ENCODE peak calls at places on chromosomes 6 and 20, in seven cellular contexts. One of them, this sample, is unnamed.

GRCh38 chr20:10654630-10655029 is 19.2 kb downstream of the JAG1 start:
- DNase-seq in A673: no peak
- DNase-seq in CD4-positive, alpha-beta memory T cell: no peak
- DNase-seq in ascending aorta: no peak
- DNase-seq in heart right ventricle: no peak
- DNase-seq in IMR-90: no peak
- DNase-seq in HAP-1: no peak
- DNase-seq in this sample: no peak

GRCh38 chr6:134176283-134176975 is 124.0 kb upstream of the SLC2A12 start:
- DNase-seq in A673: peak; percentile 39
- DNase-seq in CD4-positive, alpha-beta memory T cell: no peak
- DNase-seq in ascending aorta: peak; percentile 86
- DNase-seq in heart right ventricle: peak; percentile 66
- DNase-seq in IMR-90: peak; percentile 37
- DNase-seq in HAP-1: no peak
- DNase-seq in this sample: no peak

GRCh38 chr6:35142578-35142977 is 1.4 kb upstream of the TCP11 start:
- DNase-seq in A673: peak; percentile 19
- DNase-seq in CD4-positive, alpha-beta memory T cell: no peak
- DNase-seq in ascending aorta: no peak
- DNase-seq in heart right ventricle: no peak
- DNase-seq in IMR-90: peak; percentile 43
- DNase-seq in HAP-1: no peak
- DNase-seq in this sample: no peak

GRCh38 chr6:44284119-44284518 is 13.9 kb downstream of the TMEM151B start:
- DNase-seq in A673: no peak
- DNase-seq in CD4-positive, alpha-beta memory T cell: no peak
- DNase-seq in ascending aorta: no peak
- DNase-seq in heart right ventricle: no peak
- DNase-seq in IMR-90: no peak
- DNase-seq in HAP-1: no peak
- DNase-seq in this sample: no peak

GRCh38 chr6:32114853-32115252 is 5.7 kb upstream of the TNXB start:
- DNase-seq in A673: no peak
- DNase-seq in CD4-positive, alpha-beta memory T cell: no peak
- DNase-seq in ascending aorta: no peak
- DNase-seq in heart right ventricle: no peak
- DNase-seq in IMR-90: peak; percentile 73
- DNase-seq in HAP-1: no peak
- DNase-seq in this sample: no peak

GRCh38 chr6:317068-317451 is 24.8 kb downstream of the DUSP22 start:
- DNase-seq in A673: no peak
- DNase-seq in CD4-positive, alpha-beta memory T cell: no peak
- DNase-seq in ascending aorta: no peak
- DNase-seq in heart right ventricle: no peak
- DNase-seq in IMR-90: no peak
- DNase-seq in HAP-1: no peak
- DNase-seq in this sample: no peak

GRCh38 chr20:20205862-20206236 is 153.5 kb downstream of the CFAP61 start:
- DNase-seq in A673: no peak
- DNase-seq in CD4-positive, alpha-beta memory T cell: no peak
- DNase-seq in ascending aorta: no peak
- DNase-seq in heart right ventricle: no peak
- DNase-seq in IMR-90: no peak
- DNase-seq in HAP-1: no peak
- DNase-seq in this sample: no peak

GRCh38 chr6:16064687-16065086 is 64.2 kb upstream of the MYLIP start:
- DNase-seq in A673: no peak
- DNase-seq in CD4-positive, alpha-beta memory T cell: no peak
- DNase-seq in ascending aorta: no peak
- DNase-seq in heart right ventricle: no peak
- DNase-seq in IMR-90: no peak
- DNase-seq in HAP-1: peak; percentile 19
- DNase-seq in this sample: no peak

GRCh38 chr6:164640946-164641345 is 668.5 kb downstream of the C6orf118 start:
- DNase-seq in A673: peak; percentile 2
- DNase-seq in CD4-positive, alpha-beta memory T cell: no peak
- DNase-seq in ascending aorta: no peak
- DNase-seq in heart right ventricle: no peak
- DNase-seq in IMR-90: no peak
- DNase-seq in HAP-1: no peak
- DNase-seq in this sample: no peak

GRCh38 chr6:10397756-10398438 is 17.0 kb downstream of the TFAP2A start:
- DNase-seq in A673: no peak
- DNase-seq in CD4-positive, alpha-beta memory T cell: no peak
- DNase-seq in ascending aorta: no peak
- DNase-seq in heart right ventricle: no peak
- DNase-seq in IMR-90: no peak
- DNase-seq in HAP-1: no peak
- DNase-seq in this sample: no peak

GRCh38 chr20:45044084-45044573 is 56.8 kb downstream of the KCNS1 start:
- DNase-seq in A673: peak; percentile 87
- DNase-seq in CD4-positive, alpha-beta memory T cell: peak; percentile 65
- DNase-seq in ascending aorta: no peak
- DNase-seq in heart right ventricle: no peak
- DNase-seq in IMR-90: peak; percentile 86
- DNase-seq in HAP-1: peak; percentile 56
- DNase-seq in this sample: no peak

GRCh38 chr6:836276-836853 is 143.4 kb upstream of the EXOC2 start:
- DNase-seq in A673: no peak
- DNase-seq in CD4-positive, alpha-beta memory T cell: no peak
- DNase-seq in ascending aorta: no peak
- DNase-seq in heart right ventricle: no peak
- DNase-seq in IMR-90: no peak
- DNase-seq in HAP-1: no peak
- DNase-seq in this sample: no peak

GRCh38 chr20:46994341-46994740 is 99.7 kb downstream of the EYA2 start:
- DNase-seq in A673: no peak
- DNase-seq in CD4-positive, alpha-beta memory T cell: peak; percentile 12
- DNase-seq in ascending aorta: no peak
- DNase-seq in heart right ventricle: no peak
- DNase-seq in IMR-90: no peak
- DNase-seq in HAP-1: no peak
- DNase-seq in this sample: no peak

GRCh38 chr6:44735631-44735963 is 348.1 kb downstream of the CDC5L start:
- DNase-seq in A673: no peak
- DNase-seq in CD4-positive, alpha-beta memory T cell: no peak
- DNase-seq in ascending aorta: no peak
- DNase-seq in heart right ventricle: no peak
- DNase-seq in IMR-90: peak; percentile 42
- DNase-seq in HAP-1: no peak
- DNase-seq in this sample: no peak

GRCh38 chr20:35277531-35278395 is at the start of gene MMP24OS:
- DNase-seq in A673: peak; percentile 94
- DNase-seq in CD4-positive, alpha-beta memory T cell: peak; percentile 90
- DNase-seq in ascending aorta: peak; percentile 94
- DNase-seq in heart right ventricle: peak; percentile 93
- DNase-seq in IMR-90: peak; percentile 82
- DNase-seq in HAP-1: peak; percentile 90
- DNase-seq in this sample: peak; percentile 86

GRCh38 chr20:21505161-21505809 is 8.6 kb downstream of the NKX2-2 start:
- DNase-seq in A673: peak; percentile 77
- DNase-seq in CD4-positive, alpha-beta memory T cell: peak; percentile 77
- DNase-seq in ascending aorta: no peak
- DNase-seq in heart right ventricle: peak; percentile 66
- DNase-seq in IMR-90: peak; percentile 22
- DNase-seq in HAP-1: peak; percentile 93
- DNase-seq in this sample: peak; percentile 68
- H3K9me3 ChIP-seq in A673: no peaks in the 10 kb centered on the region
- H3K9me3 ChIP-seq in CD4-positive, alpha-beta memory T cell: no peaks in the 10 kb centered on the region
- H3K9me3 ChIP-seq in ascending aorta: no peaks in the 10 kb centered on the region
- H3K9me3 ChIP-seq in heart right ventricle: no peaks in the 10 kb centered on the region
- H3K9me3 ChIP-seq in IMR-90: no peaks in the 10 kb centered on the region
- H3K9me3 ChIP-seq in HAP-1: no peaks in the 10 kb centered on the region
- H3K9me3 ChIP-seq in this sample: no peaks in the 10 kb centered on the region

GRCh38 chr6:137165375-137166246 is 7.8 kb downstream of the IL22RA2 start:
- DNase-seq in A673: peak; percentile 23
- DNase-seq in CD4-positive, alpha-beta memory T cell: peak; percentile 41
- DNase-seq in ascending aorta: no peak
- DNase-seq in heart right ventricle: peak; percentile 40
- DNase-seq in IMR-90: no peak
- DNase-seq in HAP-1: peak; percentile 48
- DNase-seq in this sample: no peak
- H3K9me3 ChIP-seq in A673: no peaks in the 10 kb centered on the region
- H3K9me3 ChIP-seq in CD4-positive, alpha-beta memory T cell: no peaks in the 10 kb centered on the region
- H3K9me3 ChIP-seq in ascending aorta: no peaks in the 10 kb centered on the region
- H3K9me3 ChIP-seq in heart right ventricle: no peaks in the 10 kb centered on the region
- H3K9me3 ChIP-seq in IMR-90: peaks cover 6% of the 10 kb centered on the region
- H3K9me3 ChIP-seq in HAP-1: no peaks in the 10 kb centered on the region
- H3K9me3 ChIP-seq in this sample: no peaks in the 10 kb centered on the region

GRCh38 chr20:15379897-15380296 is 1042.5 kb upstream of the FLRT3 start:
- DNase-seq in A673: no peak
- DNase-seq in CD4-positive, alpha-beta memory T cell: no peak
- DNase-seq in ascending aorta: no peak
- DNase-seq in heart right ventricle: no peak
- DNase-seq in IMR-90: no peak
- DNase-seq in HAP-1: no peak
- DNase-seq in this sample: no peak
- H3K9me3 ChIP-seq in A673: no peaks in the 10 kb centered on the region
- H3K9me3 ChIP-seq in CD4-positive, alpha-beta memory T cell: no peaks in the 10 kb centered on the region
- H3K9me3 ChIP-seq in ascending aorta: no peaks in the 10 kb centered on the region
- H3K9me3 ChIP-seq in heart right ventricle: no peaks in the 10 kb centered on the region
- H3K9me3 ChIP-seq in IMR-90: no peaks in the 10 kb centered on the region
- H3K9me3 ChIP-seq in HAP-1: no peaks in the 10 kb centered on the region
- H3K9me3 ChIP-seq in this sample: no peaks in the 10 kb centered on the region

DNA sequence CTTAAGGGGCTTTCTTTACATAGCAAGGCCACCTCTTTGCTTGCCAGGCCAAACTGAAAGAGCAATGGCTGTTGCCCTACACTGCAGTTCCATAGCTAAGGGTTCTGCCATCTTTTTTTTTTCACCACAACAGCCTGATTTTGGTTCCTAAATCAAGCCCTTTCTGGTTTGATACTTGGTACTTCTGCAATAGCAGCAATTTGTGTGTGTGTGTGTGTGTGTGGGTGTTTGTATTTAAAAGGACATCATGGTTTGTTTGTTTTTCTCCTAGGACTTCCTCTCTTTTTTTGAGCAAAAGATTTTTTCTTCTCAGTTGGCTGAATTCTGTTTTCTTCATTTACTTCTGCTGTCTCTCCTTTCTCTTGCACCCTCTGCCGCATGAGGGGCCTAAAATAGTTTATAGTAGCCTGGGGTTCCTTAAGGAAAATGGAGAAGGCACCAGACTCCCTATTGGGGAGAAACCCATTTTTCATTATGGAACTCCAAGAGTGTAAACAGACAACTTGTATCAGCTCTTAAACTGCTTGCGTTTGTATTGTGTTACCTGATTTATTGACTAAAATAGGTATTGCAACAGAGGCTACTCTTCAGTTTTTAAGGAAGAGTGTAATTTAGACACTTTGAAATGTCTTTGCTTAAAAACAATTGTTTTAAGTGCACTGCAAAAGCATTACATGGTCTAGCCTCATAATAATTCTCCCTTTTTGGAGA is 12.3 kb upstream of the GCLC start:
- DNase-seq in A673: no peak
- DNase-seq in CD4-positive, alpha-beta memory T cell: no peak
- DNase-seq in ascending aorta: no peak
- DNase-seq in heart right ventricle: no peak
- DNase-seq in IMR-90: no peak
- DNase-seq in HAP-1: no peak
- DNase-seq in this sample: no peak
- H3K9me3 ChIP-seq in A673: peaks cover 24% of the 10 kb centered on the region
- H3K9me3 ChIP-seq in CD4-positive, alpha-beta memory T cell: no peaks in the 10 kb centered on the region
- H3K9me3 ChIP-seq in ascending aorta: no peaks in the 10 kb centered on the region
- H3K9me3 ChIP-seq in heart right ventricle: no peaks in the 10 kb centered on the region
- H3K9me3 ChIP-seq in IMR-90: peaks cover 4% of the 10 kb centered on the region
- H3K9me3 ChIP-seq in HAP-1: peaks cover 6% of the 10 kb centered on the region
- H3K9me3 ChIP-seq in this sample: no peaks in the 10 kb centered on the region

GRCh38 chr20:60199866-60200265 is 241.6 kb downstream of the CDH26 start:
- DNase-seq in A673: no peak
- DNase-seq in CD4-positive, alpha-beta memory T cell: no peak
- DNase-seq in ascending aorta: no peak
- DNase-seq in heart right ventricle: no peak
- DNase-seq in IMR-90: no peak
- DNase-seq in HAP-1: no peak
- DNase-seq in this sample: no peak
- H3K9me3 ChIP-seq in A673: no peaks in the 10 kb centered on the region
- H3K9me3 ChIP-seq in CD4-positive, alpha-beta memory T cell: no peaks in the 10 kb centered on the region
- H3K9me3 ChIP-seq in ascending aorta: no peaks in the 10 kb centered on the region
- H3K9me3 ChIP-seq in heart right ventricle: no peaks in the 10 kb centered on the region
- H3K9me3 ChIP-seq in IMR-90: no peaks in the 10 kb centered on the region
- H3K9me3 ChIP-seq in HAP-1: no peaks in the 10 kb centered on the region
- H3K9me3 ChIP-seq in this sample: no peaks in the 10 kb centered on the region